ENCODE peak calls at places on chromosomes 7 and 10, in six cellular contexts. One of them, this sample, is unnamed.

GRCh38 chr7:154774303-154774702 is 228.6 kb downstream of the PAXIP1 start:
- DNase-seq in endothelial cell of umbilical vein: no peak
- DNase-seq in Caco-2: no peak
- DNase-seq in AG04450: no peak
- DNase-seq in AG04449: no peak
- DNase-seq in PC-3: no peak
- DNase-seq in this sample: no peak

GRCh38 chr10:76881477-76882220 is 756.0 kb downstream of the KCNMA1 start:
- DNase-seq in endothelial cell of umbilical vein: no peak
- DNase-seq in Caco-2: no peak
- DNase-seq in AG04450: peak; percentile 6
- DNase-seq in AG04449: no peak
- DNase-seq in PC-3: no peak
- DNase-seq in this sample: peak; percentile 17

GRCh38 chr7:147078324-147078723 is 961.7 kb downstream of the CNTNAP2 start:
- DNase-seq in endothelial cell of umbilical vein: no peak
- DNase-seq in Caco-2: no peak
- DNase-seq in AG04450: no peak
- DNase-seq in AG04449: no peak
- DNase-seq in PC-3: no peak
- DNase-seq in this sample: no peak

GRCh38 chr10:11863353-11864105 is 40.4 kb downstream of the PROSER2 start:
- DNase-seq in endothelial cell of umbilical vein: no peak
- DNase-seq in Caco-2: peak; percentile 22
- DNase-seq in AG04450: no peak
- DNase-seq in AG04449: no peak
- DNase-seq in PC-3: no peak
- DNase-seq in this sample: no peak

GRCh38 chr10:6364893-6365292 is 162.2 kb downstream of the PFKFB3 start:
- DNase-seq in endothelial cell of umbilical vein: no peak
- DNase-seq in Caco-2: no peak
- DNase-seq in AG04450: no peak
- DNase-seq in AG04449: no peak
- DNase-seq in PC-3: no peak
- DNase-seq in this sample: no peak

GRCh38 chr7:107047902-107048782 is 3.6 kb downstream of the PRKAR2B start:
- DNase-seq in endothelial cell of umbilical vein: peak; percentile 86
- DNase-seq in Caco-2: no peak
- DNase-seq in AG04450: no peak
- DNase-seq in AG04449: no peak
- DNase-seq in PC-3: peak; percentile 22
- DNase-seq in this sample: peak; percentile 3

GRCh38 chr10:43055991-43056567 is 20.8 kb upstream of the RET start:
- DNase-seq in endothelial cell of umbilical vein: no peak
- DNase-seq in Caco-2: peak; percentile 23
- DNase-seq in AG04450: no peak
- DNase-seq in AG04449: no peak
- DNase-seq in PC-3: no peak
- DNase-seq in this sample: no peak

GRCh38 chr10:119251315-119251708 is 43.9 kb downstream of the GRK5 start:
- DNase-seq in endothelial cell of umbilical vein: peak; percentile 79
- DNase-seq in Caco-2: no peak
- DNase-seq in AG04450: no peak
- DNase-seq in AG04449: peak; percentile 52
- DNase-seq in PC-3: no peak
- DNase-seq in this sample: no peak

GRCh38 chr10:56068473-56069263 is 292.4 kb downstream of the ZWINT start:
- DNase-seq in endothelial cell of umbilical vein: no peak
- DNase-seq in Caco-2: no peak
- DNase-seq in AG04450: no peak
- DNase-seq in AG04449: no peak
- DNase-seq in PC-3: no peak
- DNase-seq in this sample: no peak

GRCh38 chr7:127487381-127487780 is 94.9 kb upstream of the ZNF800 start:
- DNase-seq in endothelial cell of umbilical vein: no peak
- DNase-seq in Caco-2: no peak
- DNase-seq in AG04450: no peak
- DNase-seq in AG04449: no peak
- DNase-seq in PC-3: no peak
- DNase-seq in this sample: no peak

DNA sequence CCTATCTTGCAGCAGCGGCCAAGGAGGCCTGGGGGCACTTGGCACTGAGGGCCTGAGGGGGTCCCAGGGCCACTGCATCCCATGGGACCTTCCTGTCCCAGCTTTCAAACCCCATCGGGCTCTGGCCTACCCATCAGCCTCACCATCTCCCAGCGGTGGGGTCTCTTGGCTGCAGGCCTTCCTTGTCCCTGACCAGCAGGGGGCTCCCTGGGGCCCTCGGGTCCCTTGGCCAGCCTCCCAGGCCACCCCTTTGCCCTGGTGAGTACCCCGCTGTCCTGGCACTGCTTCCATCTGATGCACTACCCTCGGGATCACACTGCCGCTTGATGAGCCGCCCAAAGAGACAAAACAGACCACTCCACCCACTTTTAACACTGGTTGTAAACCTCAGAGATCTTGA is 43.5 kb downstream of the YKT6 start:
- DNase-seq in endothelial cell of umbilical vein: peak; percentile 16
- DNase-seq in Caco-2: no peak
- DNase-seq in AG04450: no peak
- DNase-seq in AG04449: no peak
- DNase-seq in PC-3: peak; percentile 9
- DNase-seq in this sample: no peak
- TF ChIP-seq CTCF in endothelial cell of umbilical vein: peak; percentile 77
- TF ChIP-seq CTCF in Caco-2: peak; percentile 28
- TF ChIP-seq CTCF in AG04450: peak; percentile 51
- TF ChIP-seq CTCF in AG04449: peak; percentile 41
- TF ChIP-seq CTCF in PC-3: peak; percentile 56
- TF ChIP-seq CTCF in this sample: peak; percentile 45

GRCh38 chr10:26214004-26214403 is 2.6 kb upstream of the GAD2 start:
- DNase-seq in endothelial cell of umbilical vein: no peak
- DNase-seq in Caco-2: no peak
- DNase-seq in AG04450: no peak
- DNase-seq in AG04449: no peak
- DNase-seq in PC-3: no peak
- DNase-seq in this sample: no peak
- H3K4me3 ChIP-seq in endothelial cell of umbilical vein: no peak overlapping the region
- H3K4me3 ChIP-seq in Caco-2: no peak overlapping the region
- H3K4me3 ChIP-seq in AG04450: no peak overlapping the region
- H3K4me3 ChIP-seq in AG04449: no peak overlapping the region
- H3K4me3 ChIP-seq in PC-3: no peak overlapping the region
- H3K4me3 ChIP-seq in this sample: no peak overlapping the region

GRCh38 chr7:80134536-80135305 is at the start of gene GNAI1:
- DNase-seq in endothelial cell of umbilical vein: peak; percentile 65
- DNase-seq in Caco-2: peak; percentile 41
- DNase-seq in AG04450: no peak
- DNase-seq in AG04449: no peak
- DNase-seq in PC-3: peak; percentile 81
- DNase-seq in this sample: peak; percentile 98
- TF ChIP-seq CTCF in endothelial cell of umbilical vein: peak; percentile 49
- TF ChIP-seq CTCF in Caco-2: peak; percentile 34
- TF ChIP-seq CTCF in AG04450: peak; percentile 28
- TF ChIP-seq CTCF in AG04449: peak; percentile 37
- TF ChIP-seq CTCF in PC-3: peak; percentile 43
- TF ChIP-seq CTCF in this sample: peak; percentile 14

DNA sequence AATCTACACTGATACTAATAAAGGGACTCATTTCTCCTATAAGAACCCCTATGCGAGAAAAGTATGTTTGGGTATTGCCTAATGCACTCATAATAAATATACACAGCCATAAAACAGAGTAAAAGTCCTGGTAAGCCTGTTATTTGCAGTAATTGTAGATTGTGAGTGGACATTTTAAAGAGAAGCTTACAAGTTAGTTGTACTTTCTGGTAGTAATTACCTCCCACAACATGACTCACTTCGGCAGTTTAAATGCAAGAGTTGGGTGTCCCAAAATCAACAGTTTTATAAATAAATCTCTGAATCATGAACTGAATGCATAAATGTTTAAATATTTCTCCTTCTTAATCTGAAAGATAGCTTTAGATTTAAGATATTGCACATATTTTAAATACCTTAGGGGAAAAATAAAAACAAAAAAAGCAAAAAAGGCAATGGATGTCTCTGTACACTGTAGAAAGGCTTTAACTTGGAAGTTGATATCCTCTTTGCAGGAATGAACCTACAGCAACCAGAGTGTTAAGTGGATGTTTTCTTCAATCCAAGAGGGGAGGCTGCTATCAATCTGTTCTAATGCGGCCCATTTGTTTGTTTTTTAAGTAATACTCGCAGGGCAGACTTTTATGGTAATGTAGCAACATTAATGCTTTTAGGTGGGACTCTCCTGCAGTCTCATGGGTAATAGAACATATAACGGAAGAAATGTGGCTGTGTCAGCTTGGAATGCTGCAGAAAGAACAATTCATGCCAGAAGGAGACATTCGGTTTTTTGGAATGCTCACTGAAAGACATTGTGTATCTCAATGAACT is 57.3 kb upstream of the ZEB1 start:
- DNase-seq in endothelial cell of umbilical vein: no peak
- DNase-seq in Caco-2: no peak
- DNase-seq in AG04450: peak; percentile 81
- DNase-seq in AG04449: peak; percentile 89
- DNase-seq in PC-3: peak; percentile 61
- DNase-seq in this sample: no peak
- H3K4me3 ChIP-seq in endothelial cell of umbilical vein: no peak overlapping the region
- H3K4me3 ChIP-seq in Caco-2: no peak overlapping the region
- H3K4me3 ChIP-seq in AG04450: peak overlapping the region; percentile 11
- H3K4me3 ChIP-seq in AG04449: no peak overlapping the region
- H3K4me3 ChIP-seq in PC-3: peak overlapping the region; percentile 30
- H3K4me3 ChIP-seq in this sample: no peak overlapping the region

GRCh38 chr7:55308186-55308929 is 56.8 kb upstream of the LANCL2 start:
- DNase-seq in endothelial cell of umbilical vein: no peak
- DNase-seq in Caco-2: peak; percentile 78
- DNase-seq in AG04450: no peak
- DNase-seq in AG04449: peak; percentile 73
- DNase-seq in PC-3: no peak
- DNase-seq in this sample: no peak

GRCh38 chr7:55306331-55306730 is 58.8 kb upstream of the LANCL2 start:
- DNase-seq in endothelial cell of umbilical vein: no peak
- DNase-seq in Caco-2: no peak
- DNase-seq in AG04450: no peak
- DNase-seq in AG04449: no peak
- DNase-seq in PC-3: peak; percentile 42
- DNase-seq in this sample: peak; percentile 11

GRCh38 chr7:55309040-55309991 is 55.8 kb upstream of the LANCL2 start:
- DNase-seq in endothelial cell of umbilical vein: no peak
- DNase-seq in Caco-2: no peak
- DNase-seq in AG04450: no peak
- DNase-seq in AG04449: no peak
- DNase-seq in PC-3: no peak
- DNase-seq in this sample: no peak

GRCh38 chr7:55305130-55305529 is 60.0 kb upstream of the LANCL2 start:
- DNase-seq in endothelial cell of umbilical vein: no peak
- DNase-seq in Caco-2: no peak
- DNase-seq in AG04450: no peak
- DNase-seq in AG04449: peak; percentile 4
- DNase-seq in PC-3: no peak
- DNase-seq in this sample: no peak

GRCh38 chr7:55307123-55307916 is 57.8 kb upstream of the LANCL2 start:
- DNase-seq in endothelial cell of umbilical vein: no peak
- DNase-seq in Caco-2: peak; percentile 47
- DNase-seq in AG04450: no peak
- DNase-seq in AG04449: no peak
- DNase-seq in PC-3: no peak
- DNase-seq in this sample: peak; percentile 14
- TF ChIP-seq CTCF in endothelial cell of umbilical vein: no peak
- TF ChIP-seq CTCF in Caco-2: no peak
- TF ChIP-seq CTCF in AG04450: peak; percentile 16
- TF ChIP-seq CTCF in AG04449: no peak
- TF ChIP-seq CTCF in PC-3: no peak
- TF ChIP-seq CTCF in this sample: peak; percentile 3

DNA sequence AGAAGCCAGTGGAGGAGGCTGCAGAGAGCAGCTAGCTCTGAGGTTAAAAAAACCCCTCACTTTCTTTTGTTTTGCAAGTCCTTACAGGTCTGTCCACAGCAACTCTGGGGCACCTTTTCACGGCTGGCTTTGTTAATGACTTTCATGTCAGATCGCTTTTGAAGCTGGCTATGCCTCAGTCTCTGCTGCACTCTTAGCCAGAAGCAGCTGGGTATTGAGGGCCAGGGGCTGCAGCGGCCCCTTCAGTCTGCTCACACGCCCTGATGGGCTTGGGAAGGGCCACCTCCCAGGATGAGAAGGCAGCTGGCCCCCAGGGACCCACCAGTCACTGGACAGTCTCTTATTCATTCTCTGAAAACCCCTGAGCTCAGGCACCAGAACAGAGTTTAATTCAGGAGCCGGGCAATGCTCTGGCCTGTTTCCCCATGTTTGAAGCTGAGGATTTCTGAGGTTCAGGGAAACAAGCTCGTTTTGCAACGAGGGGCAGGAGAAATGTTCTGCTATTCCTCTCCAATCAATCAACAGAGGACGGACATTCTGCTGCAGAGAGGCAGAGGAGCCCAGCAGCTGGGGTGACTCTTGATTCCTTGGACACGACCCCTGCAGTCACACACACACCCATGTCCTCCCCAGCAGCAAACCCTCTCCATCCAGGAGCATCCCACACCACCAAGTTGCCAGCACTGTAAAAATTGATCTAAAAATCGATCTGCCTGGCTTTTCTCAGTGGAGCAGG is 31.0 kb downstream of the TRIM8 start:
- DNase-seq in endothelial cell of umbilical vein: no peak
- DNase-seq in Caco-2: no peak
- DNase-seq in AG04450: no peak
- DNase-seq in AG04449: no peak
- DNase-seq in PC-3: no peak
- DNase-seq in this sample: peak; percentile 39
- H3K4me3 ChIP-seq in endothelial cell of umbilical vein: no peak overlapping the region
- H3K4me3 ChIP-seq in Caco-2: no peak overlapping the region
- H3K4me3 ChIP-seq in AG04450: peak overlapping the region; percentile 45
- H3K4me3 ChIP-seq in AG04449: peak overlapping the region; percentile 40
- H3K4me3 ChIP-seq in PC-3: no peak overlapping the region
- H3K4me3 ChIP-seq in this sample: no peak overlapping the region

DNA sequence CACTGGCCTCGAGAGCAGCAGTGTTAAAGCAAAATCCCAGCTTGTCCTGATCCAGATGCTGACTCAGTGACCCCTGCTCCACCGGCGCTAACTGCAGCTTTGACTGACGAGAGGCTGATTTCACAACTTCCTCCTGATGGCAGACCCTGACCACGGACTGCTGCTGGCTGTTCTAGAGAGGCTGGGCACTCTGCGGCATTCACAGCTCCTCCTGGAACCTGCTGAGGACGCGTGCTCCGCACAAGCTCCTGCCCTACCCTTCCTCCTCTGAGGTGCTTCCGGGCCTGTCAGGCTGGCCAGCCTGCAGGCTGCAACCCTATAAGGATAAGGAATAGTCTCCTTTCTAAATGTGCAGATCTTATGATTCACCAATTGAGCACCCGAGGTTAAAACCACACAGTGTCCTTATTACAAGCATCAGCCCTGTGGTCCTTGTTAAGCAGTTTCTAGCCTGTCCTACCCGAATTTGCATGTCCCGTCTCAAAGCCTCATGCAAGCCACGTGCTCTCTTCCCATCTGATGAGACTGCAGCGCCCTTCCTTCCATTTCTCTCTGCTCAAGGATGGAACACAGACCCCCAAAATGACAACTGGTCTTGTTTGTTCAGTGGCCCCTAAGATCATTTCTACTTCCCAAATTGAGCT is 35.5 kb upstream of the NCAPG2 start:
- DNase-seq in endothelial cell of umbilical vein: peak; percentile 89
- DNase-seq in Caco-2: no peak
- DNase-seq in AG04450: peak; percentile 68
- DNase-seq in AG04449: peak; percentile 58
- DNase-seq in PC-3: peak; percentile 81
- DNase-seq in this sample: peak; percentile 67
- TF ChIP-seq CTCF in endothelial cell of umbilical vein: no peak
- TF ChIP-seq CTCF in Caco-2: no peak
- TF ChIP-seq CTCF in AG04450: no peak
- TF ChIP-seq CTCF in AG04449: no peak
- TF ChIP-seq CTCF in PC-3: no peak
- TF ChIP-seq CTCF in this sample: no peak

This sample was measured in epithelial cell of esophagus.